ENCODE peak calls at places on chromosomes 7 and 10, in nine cellular contexts. Y is A549, S is Peyer's patch, I is right atrium auricular region, T is adipocyte, C is left ventricle myocardium inferior, P is SJSA1, U is cardiac muscle cell, Q is colonic mucosa. K is an unnamed sample. For H3K9me3, the result is how much of the 10 kb centered on the place peaks cover.

GRCh38 chr7:85630904-85631582 is 444.2 kb upstream of the SEMA3D start:
- DNase-seq in U (peak), Q (no peak), Y (peak), S (no peak), T (peak), C (no peak), P (no peak), I (no peak), K (no peak)

GRCh38 chr10:118850418-118851061 is 95.8 kb upstream of the CACUL1 start:
- DNase-seq in S (peak), Q (peak), T (peak), Y (peak), U (peak), I (peak), P (peak), C (peak), K (no peak)

GRCh38 chr10:1399431-1400120 is 337.7 kb downstream of the ADARB2 start:
- DNase-seq in S (no peak), U (no peak), Q (peak), C (no peak), P (no peak), Y (no peak), T (no peak), I (no peak), K (no peak)

GRCh38 chr10:125016123-125016522 is 74.2 kb downstream of the ZRANB1 start:
- DNase-seq in T (no peak), Q (no peak), U (no peak), S (no peak), I (no peak), P (no peak), C (no peak), Y (no peak), K (peak)

GRCh38 chr10:80471009-80471408 is 16.9 kb downstream of the TSPAN14 start:
- DNase-seq in T (no peak), U (no peak), Q (no peak), P (no peak), C (no peak), Y (no peak), I (no peak), S (no peak), K (no peak)

GRCh38 chr7:80764132-80764531 is 125.7 kb downstream of the CD36 start:
- DNase-seq in Y (no peak), P (no peak), I (no peak), U (no peak), C (no peak), Q (no peak), S (no peak), T (no peak), K (no peak)

GRCh38 chr7:156999611-157000046 is 10.8 kb downstream of the MNX1 start:
- DNase-seq in Y (no peak), U (no peak), P (no peak), Q (peak), C (no peak), I (no peak), T (no peak), S (peak), K (no peak)

GRCh38 chr10:35079763-35080162 is 10.4 kb downstream of the CUL2 start:
- DNase-seq in C (no peak), S (no peak), Q (no peak), T (peak), U (peak), P (peak), Y (peak), I (no peak), K (no peak)

GRCh38 chr7:137994091-137994688 is 7.7 kb downstream of the CREB3L2 start:
- DNase-seq in S (no peak), T (no peak), C (no peak), P (no peak), I (no peak), Q (no peak), U (peak), Y (no peak), K (no peak)

GRCh38 chr10:13074562-13075451 is 25.2 kb upstream of the OPTN start:
- DNase-seq in Q (peak), P (peak), U (peak), T (peak), Y (peak), S (peak), I (peak), C (peak), K (peak)

GRCh38 chr10:44628921-44629320 is 244.0 kb upstream of the CXCL12 start:
- DNase-seq in Q (no peak), Y (peak), I (no peak), P (peak), S (no peak), C (no peak), U (peak), T (peak), K (no peak)

GRCh38 chr7:47210283-47210854 is 371.5 kb downstream of the TNS3 start:
- DNase-seq in P (no peak), Y (no peak), S (no peak), T (no peak), U (no peak), C (no peak), I (no peak), Q (no peak), K (no peak)

GRCh38 chr10:11823122-11823988 is at the start of gene PROSER2:
- DNase-seq in T (peak), Y (peak), C (peak), I (no peak), S (peak), Q (peak), U (peak), P (peak), K (no peak)

GRCh38 chr10:133318494-133319127 is 9.9 kb downstream of the ZNF511 start:
- DNase-seq in U (peak), I (no peak), P (peak), Q (peak), Y (peak), T (peak), S (peak), C (peak), K (no peak)

GRCh38 chr10:48361201-48361600 is 54.7 kb downstream of the MAPK8 start:
- DNase-seq in Y (no peak), Q (no peak), P (no peak), I (no peak), T (no peak), S (no peak), U (no peak), C (no peak), K (no peak)

GRCh38 chr7:157043745-157044144 is 33.3 kb upstream of the MNX1 start:
- DNase-seq in S (no peak), Y (no peak), C (no peak), Q (no peak), I (no peak), P (no peak), U (peak), T (no peak), K (no peak)

GRCh38 chr10:12469345-12469744 is 120.0 kb downstream of the CAMK1D start:
- DNase-seq in P (peak), S (no peak), Q (no peak), I (no peak), Y (peak), T (no peak), C (no peak), U (no peak), K (no peak)

GRCh38 chr7:36021917-36022550 is 131.0 kb upstream of the EEPD1 start:
- DNase-seq in Y (no peak), P (no peak), I (no peak), U (no peak), C (no peak), Q (no peak), S (no peak), T (no peak), K (no peak)

GRCh38 chr10:43078175-43078985 is 1.5 kb downstream of the RET start:
- DNase-seq in S (no peak), I (no peak), P (no peak), T (no peak), Y (peak), Q (no peak), U (no peak), C (no peak), K (no peak)

GRCh38 chr7:86939197-86939814 is 120.1 kb downstream of the ELAPOR2 start:
- DNase-seq in I (no peak), P (peak), Q (peak), U (peak), T (peak), Y (peak), S (no peak), C (no peak), K (peak)

GRCh38 chr10:119296703-119297102 is 89.3 kb downstream of the GRK5 start:
- DNase-seq in Q (no peak), P (no peak), U (no peak), I (no peak), Y (no peak), T (no peak), C (peak), S (no peak), K (no peak)

GRCh38 chr7:39304683-39305405 is 261.4 kb upstream of the YAE1 start:
- DNase-seq in P (no peak), U (no peak), I (no peak), C (no peak), S (no peak), Y (no peak), Q (no peak), T (no peak), K (no peak)

GRCh38 chr10:15333909-15334649 is 37.0 kb downstream of the FAM171A1 start:
- DNase-seq in P (peak), Y (peak), U (no peak), I (no peak), T (no peak), Q (no peak), C (no peak), S (no peak), K (no peak)

GRCh38 chr10:86087716-86088115 is 278.9 kb downstream of the GRID1 start:
- DNase-seq in T (no peak), S (no peak), U (no peak), I (no peak), P (no peak), C (no peak), Q (no peak), Y (no peak), K (no peak)

GRCh38 chr10:53765311-53765710 is 992.7 kb upstream of the MBL2 start:
- DNase-seq in S (no peak), C (no peak), I (no peak), Y (no peak), U (no peak), T (no peak), P (no peak), Q (no peak), K (no peak)

GRCh38 chr10:93790454-93790853 is 32.7 kb downstream of the LGI1 start:
- DNase-seq in C (no peak), Q (no peak), T (peak), U (no peak), P (no peak), S (no peak), I (no peak), Y (no peak), K (no peak)

GRCh38 chr10:5321273-5321672 is 43.5 kb upstream of the UCN3 start:
- DNase-seq in Q (no peak), Y (no peak), T (no peak), P (no peak), U (no peak), C (no peak), S (no peak), I (no peak), K (no peak)

GRCh38 chr10:118939216-118940007 is 90.1 kb upstream of the NANOS1 start:
- DNase-seq in Q (no peak), C (no peak), S (no peak), P (no peak), T (peak), I (no peak), Y (no peak), U (peak), K (no peak)

GRCh38 chr10:90695915-90696676 is 161.7 kb downstream of the HTR7 start:
- DNase-seq in C (no peak), Q (no peak), P (no peak), I (no peak), S (no peak), Y (no peak), T (no peak), U (no peak), K (no peak)

GRCh38 chr7:45656431-45656830 is 82.3 kb downstream of the ADCY1 start:
- DNase-seq in U (no peak), I (peak), Y (no peak), S (no peak), C (no peak), T (no peak), P (no peak), Q (no peak), K (peak)

GRCh38 chr7:22801907-22802306 is 20.7 kb downstream of the TOMM7 start:
- DNase-seq in T (no peak), I (no peak), C (no peak), P (peak), U (no peak), Y (no peak), S (no peak), Q (no peak), K (no peak)

GRCh38 chr10:99535764-99536399 is 3.1 kb downstream of the NKX2-3 start:
- DNase-seq in Y (no peak), P (no peak), I (no peak), S (no peak), Q (no peak), C (no peak), T (no peak), U (no peak), K (no peak)

GRCh38 chr7:127880454-127880853 is 150.8 kb downstream of the LRRC4 start:
- DNase-seq in C (no peak), Q (no peak), P (no peak), S (no peak), I (no peak), Y (no peak), T (no peak), U (no peak), K (no peak)

GRCh38 chr10:119113805-119114732 is 10.2 kb downstream of the DENND10 start:
- DNase-seq in S (no peak), Y (peak), C (no peak), Q (no peak), I (no peak), P (no peak), U (peak), T (peak), K (no peak)

GRCh38 chr10:125161570-125162139 is 1.3 kb upstream of the CTBP2 start:
- DNase-seq in Q (no peak), S (peak), T (no peak), I (peak), C (no peak), Y (no peak), P (no peak), U (no peak), K (no peak)

GRCh38 chr7:123944395-123944794 is 19.4 kb downstream of the SPAM1 start:
- DNase-seq in I (no peak), Y (no peak), C (no peak), S (no peak), U (no peak), P (no peak), T (no peak), Q (no peak), K (no peak)

GRCh38 chr7:91474074-91474473 is 209.8 kb downstream of the FZD1 start:
- DNase-seq in Q (no peak), Y (no peak), S (no peak), U (no peak), P (no peak), I (no peak), T (no peak), C (no peak), K (no peak)
- H3K9me3 ChIP-seq in Q (under half), Y (under half), S (under half), U (under half), P (under half), I (under half), T (under half), C (half or more), K (under half)

DNA sequence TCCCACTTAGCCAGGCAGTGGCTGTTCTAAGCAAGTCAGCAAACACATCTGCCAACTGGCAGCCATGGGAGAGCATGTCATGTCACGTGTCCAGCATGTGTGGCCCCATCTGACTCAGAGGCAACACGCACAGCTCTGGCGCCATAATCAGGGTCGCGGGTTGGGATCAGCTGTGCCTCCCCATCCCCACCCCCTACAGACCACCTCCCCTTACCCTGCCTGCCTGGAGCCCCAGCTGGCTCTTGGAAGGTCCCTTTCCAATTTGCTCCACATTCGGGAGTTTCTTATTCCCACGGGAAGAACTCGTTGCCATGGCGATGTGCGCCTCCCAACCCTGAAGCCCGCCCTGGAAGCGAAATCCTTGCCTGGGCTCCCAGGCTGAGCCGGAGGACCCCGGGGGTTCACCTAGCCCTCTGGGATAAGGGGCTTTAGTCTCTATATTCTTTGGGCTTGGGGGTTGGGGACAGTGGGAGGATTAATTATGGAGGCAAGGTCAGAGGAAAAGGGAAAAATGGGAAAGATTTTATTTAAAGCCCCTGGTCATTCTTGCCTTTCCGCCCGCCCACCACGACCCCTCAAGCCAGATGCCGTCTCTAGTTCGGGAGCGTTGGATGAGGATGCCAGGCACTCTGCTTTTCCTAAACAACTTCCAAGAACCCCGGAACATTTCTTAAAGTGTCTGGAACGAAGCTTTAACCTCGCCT is 283.7 kb downstream of the ZEB1 start:
- DNase-seq in C (peak), S (no peak), I (peak), U (peak), T (peak), P (peak), Y (peak), Q (peak), K (peak)
- H3K4me3 ChIP-seq in C (peak), S (peak), I (peak), U (peak), T (peak), P (peak), Y (peak), Q (peak), K (peak)

DNA sequence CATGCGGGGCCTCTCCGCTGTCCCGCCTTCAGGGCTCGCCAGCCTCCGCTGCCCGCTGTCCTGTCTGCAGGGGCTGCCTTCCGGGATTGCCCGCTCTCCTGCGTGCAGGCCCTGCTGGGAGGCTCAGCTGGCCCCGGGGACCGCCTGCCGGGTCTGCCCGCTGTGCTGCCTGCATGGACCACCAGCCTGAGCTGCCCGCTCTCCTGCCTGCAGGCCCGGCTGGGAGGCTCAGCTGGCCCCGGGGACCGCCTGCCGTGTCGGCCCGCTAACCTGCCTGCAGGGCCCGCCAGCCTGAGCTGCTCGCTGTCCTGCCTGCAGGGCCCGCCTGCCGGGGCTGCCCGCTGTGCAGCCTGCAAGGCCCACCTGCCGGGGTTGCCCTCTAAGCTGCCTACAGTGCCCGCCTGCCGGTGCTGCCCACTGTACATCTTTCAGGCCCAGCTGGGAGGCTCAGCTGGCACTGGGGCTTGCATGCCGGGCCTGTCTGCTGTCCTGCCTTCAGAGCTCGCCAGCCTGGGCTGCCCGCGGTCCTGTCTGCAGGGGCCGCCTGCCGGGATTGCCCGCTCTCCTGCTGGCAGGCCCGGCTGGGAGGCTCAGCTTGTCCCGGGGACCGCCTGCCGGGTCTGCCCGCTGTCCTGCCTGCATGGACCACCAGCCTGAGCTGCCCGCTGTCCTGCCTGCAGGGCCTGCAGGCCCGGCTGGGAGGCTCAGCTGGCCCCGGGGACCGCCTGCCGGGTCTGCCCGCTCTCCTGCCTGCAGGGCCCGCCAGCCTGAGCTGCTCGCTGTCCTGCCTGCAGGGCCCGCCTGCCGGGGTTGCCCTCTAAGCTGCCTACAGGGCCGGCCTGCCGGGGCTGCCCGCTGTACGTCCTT is 165.1 kb downstream of the GLRX3 start:
- DNase-seq in T (no peak), S (peak), Y (no peak), Q (peak), U (peak), P (no peak), C (peak), I (no peak), K (peak)
- H3K9me3 ChIP-seq in T (under half), S (under half), Y (under half), Q (under half), U (under half), P (under half), C (half or more), I (under half), K (half or more)

GRCh38 chr10:95214369-95214768 is 20.3 kb downstream of the ACSM6 start:
- DNase-seq in C (no peak), I (no peak), S (no peak), Y (no peak), P (no peak), T (no peak), Q (no peak), U (no peak), K (no peak)
- H3K4me3 ChIP-seq in C (no peak), I (no peak), S (no peak), Y (no peak), P (no peak), T (no peak), Q (no peak), U (no peak), K (no peak)

GRCh38 chr7:111801277-111801676 is 239.0 kb upstream of the IMMP2L start:
- DNase-seq in U (peak), I (no peak), P (no peak), Q (no peak), C (no peak), Y (no peak), S (no peak), T (no peak), K (no peak)

GRCh38 chr7:111802194-111802785 is 240.0 kb upstream of the IMMP2L start:
- DNase-seq in S (no peak), T (peak), C (no peak), P (no peak), I (no peak), U (no peak), Q (no peak), Y (no peak), K (no peak)

DNA sequence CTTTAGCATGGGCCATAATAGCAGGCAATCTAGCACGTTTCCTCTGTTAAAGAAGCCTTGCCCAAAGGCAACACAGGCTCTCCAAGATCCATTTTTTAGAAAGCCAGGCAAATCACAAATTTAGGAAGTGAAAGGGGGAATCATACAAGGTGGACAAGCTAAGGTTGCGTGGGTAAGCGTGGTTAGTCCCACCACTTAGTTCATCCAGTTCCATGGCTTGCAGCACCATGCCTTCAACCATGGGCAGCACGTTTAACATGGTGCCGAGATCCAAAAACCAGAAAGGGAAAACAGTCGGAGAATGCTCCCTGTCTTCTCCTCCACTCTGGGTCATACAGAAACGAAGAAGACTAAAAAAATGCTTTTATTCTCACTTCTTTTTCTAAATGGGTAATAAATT is 234.4 kb upstream of the IMMP2L start:
- DNase-seq in T (peak), I (no peak), P (peak), U (peak), S (no peak), Y (peak), Q (no peak), C (no peak), K (no peak)
- H3K9me3 ChIP-seq in T (half or more), I (half or more), P (under half), U (under half), S (under half), Y (under half), Q (under half), C (half or more), K (half or more)

GRCh38 chr10:126904807-126905686 is at the start of gene DOCK1:
- DNase-seq in Q (peak), S (peak), P (peak), U (peak), T (peak), I (no peak), Y (peak), C (peak), K (peak)

GRCh38 chr10:126907423-126907970 is 2.3 kb downstream of the DOCK1 start:
- DNase-seq in Q (no peak), U (no peak), S (no peak), C (no peak), P (no peak), I (no peak), T (no peak), Y (peak), K (no peak)

GRCh38 chr10:126904493-126904806 is 778 bp upstream of the DOCK1 start:
- DNase-seq in I (no peak), Y (no peak), S (no peak), U (no peak), P (no peak), C (no peak), T (no peak), Q (no peak), K (no peak)

GRCh38 chr10:126906704-126907422 is 1.6 kb downstream of the DOCK1 start:
- DNase-seq in P (no peak), Q (no peak), S (no peak), I (no peak), C (no peak), U (no peak), T (no peak), Y (no peak), K (no peak)

GRCh38 chr10:126905776-126906703 is 812 bp downstream of the DOCK1 start:
- DNase-seq in I (no peak), C (peak), P (peak), T (peak), S (peak), U (peak), Y (peak), Q (peak), K (peak)
- H3K4me3 ChIP-seq in I (peak), C (peak), P (peak), T (peak), S (peak), U (peak), Y (peak), Q (peak), K (peak)